ENCODE peak calls at places on chromosomes 13 and 19, in five cellular contexts. C is lower lobe of right lung, M is epithelial cell of esophagus, V is astrocyte, X is fibroblast of the aortic adventitia. G is an unnamed sample.

GRCh38 chr13:51644649-51645048 is 60.4 kb downstream of the WDFY2 start:
- DNase-seq in M (peak), V (peak), C (no peak), X (peak), G (peak)

GRCh38 chr13:83414393-83414792 is 467.9 kb downstream of the SLITRK1 start:
- DNase-seq in X (no peak), M (no peak), C (no peak), V (no peak), G (no peak)

GRCh38 chr13:66837246-66837645 is 392.9 kb downstream of the PCDH9 start:
- DNase-seq in V (no peak), M (no peak), X (no peak), C (no peak), G (no peak)

GRCh38 chr13:103236213-103236612 is 170.0 kb upstream of the SLC10A2 start:
- DNase-seq in C (no peak), V (no peak), M (peak), X (peak), G (peak)

GRCh38 chr13:97583884-97584497 is 150.0 kb downstream of the RAP2A start:
- DNase-seq in X (no peak), M (no peak), V (no peak), C (no peak), G (no peak)

GRCh38 chr13:90416519-90416918 is 931.0 kb upstream of the MIR17HG start:
- DNase-seq in X (peak), C (no peak), V (peak), M (no peak), G (no peak)

GRCh38 chr19:15449620-15450527 is at the start of gene WIZ:
- DNase-seq in X (peak), V (no peak), M (peak), C (peak), G (no peak)

GRCh38 chr13:76845367-76845766 is 40.8 kb downstream of the KCTD12 start:
- DNase-seq in V (no peak), X (no peak), C (no peak), M (no peak), G (no peak)

GRCh38 chr13:37460211-37460610 is 138.4 kb downstream of the POSTN start:
- DNase-seq in V (peak), C (no peak), M (no peak), X (peak), G (no peak)

GRCh38 chr13:40666905-40667621 is 622 bp upstream of the FOXO1 start:
- DNase-seq in M (no peak), C (peak), V (no peak), X (no peak), G (no peak)

GRCh38 chr19:17184381-17184841 is 30.7 kb upstream of the USE1 start:
- DNase-seq in M (no peak), X (no peak), V (no peak), C (no peak), G (no peak)

GRCh38 chr19:49272204-49272603 is 52.8 kb downstream of the SLC6A16 start:
- DNase-seq in C (no peak), X (peak), V (peak), M (peak), G (peak)

GRCh38 chr13:97621631-97622030 is 187.7 kb downstream of the RAP2A start:
- DNase-seq in V (no peak), C (no peak), M (no peak), X (no peak), G (no peak)

GRCh38 chr19:7250951-7251350 is 43.3 kb downstream of the INSR start:
- DNase-seq in C (no peak), M (no peak), V (no peak), X (peak), G (no peak)

GRCh38 chr13:82803341-82803740 is 1078.9 kb downstream of the SLITRK1 start:
- DNase-seq in X (peak), C (no peak), M (peak), V (no peak), G (peak)

GRCh38 chr19:48509467-48510194 is 2.0 kb downstream of the LMTK3 start:
- DNase-seq in M (no peak), C (no peak), X (no peak), V (no peak), G (no peak)

GRCh38 chr19:1238373-1239303 is 833 bp upstream of the CBARP start:
- DNase-seq in V (no peak), M (no peak), X (no peak), C (no peak), G (no peak)

GRCh38 chr19:2546128-2547032 is 70.5 kb downstream of the GADD45B start:
- DNase-seq in C (peak), M (no peak), X (no peak), V (peak), G (no peak)

GRCh38 chr13:86830046-86830445 is 841.1 kb upstream of the SLITRK5 start:
- DNase-seq in C (no peak), M (no peak), V (no peak), X (no peak), G (no peak)

GRCh38 chr13:93316848-93317247 is 90.2 kb downstream of the GPC6 start:
- DNase-seq in M (no peak), V (no peak), C (no peak), X (no peak), G (no peak)

GRCh38 chr13:43245374-43245964 is 222.1 kb downstream of the DNAJC15 start:
- DNase-seq in V (peak), X (peak), M (peak), C (no peak), G (peak)

GRCh38 chr19:5154129-5154798 is 185.4 kb downstream of the KDM4B start:
- DNase-seq in C (no peak), V (no peak), X (no peak), M (no peak), G (no peak)

GRCh38 chr19:5914946-5915781 is 1.1 kb downstream of the CAPS start:
- DNase-seq in M (no peak), C (peak), X (no peak), V (no peak), G (no peak)

GRCh38 chr13:29522044-29522685 is 73.3 kb downstream of the SLC7A1 start:
- DNase-seq in V (peak), X (peak), M (no peak), C (no peak), G (no peak)

GRCh38 chr19:38618590-38619360 is at the start of gene EIF3K:
- DNase-seq in X (peak), V (peak), M (peak), C (peak), G (peak)
- H3K4me3 ChIP-seq in X (peak), V (peak), M (peak), C (peak), G (peak)

GRCh38 chr19:3575260-3575741 is 2.6 kb downstream of the HMG20B start:
- DNase-seq in X (no peak), M (peak), V (no peak), C (no peak), G (no peak)
- TF ChIP-seq CTCF in X (peak), M (peak), V (peak), C (no peak), G (peak)

DNA sequence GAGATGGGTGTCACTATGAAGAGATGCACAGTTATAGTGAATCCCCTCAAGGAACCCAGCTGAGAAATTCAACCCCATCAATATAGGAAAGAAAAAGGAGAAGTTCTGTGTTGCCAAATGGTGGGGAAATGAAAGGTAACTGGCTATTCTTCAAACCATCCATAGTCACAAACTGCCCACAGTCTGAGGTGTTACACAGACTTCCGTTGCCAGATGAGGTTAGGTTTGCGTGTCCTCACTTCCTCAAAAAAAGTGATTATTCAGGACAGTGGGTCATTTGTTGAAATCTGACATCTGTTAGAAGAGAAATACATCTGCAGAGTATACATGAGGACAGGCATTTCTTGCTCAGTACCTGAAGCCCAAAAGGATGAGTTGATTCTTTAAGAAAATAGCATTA is 9.0 kb downstream of the SIGLEC5 start:
- DNase-seq in X (no peak), M (no peak), V (no peak), C (no peak), G (no peak)
- H3K4me3 ChIP-seq in X (no peak), M (no peak), V (no peak), C (no peak), G (no peak)

DNA sequence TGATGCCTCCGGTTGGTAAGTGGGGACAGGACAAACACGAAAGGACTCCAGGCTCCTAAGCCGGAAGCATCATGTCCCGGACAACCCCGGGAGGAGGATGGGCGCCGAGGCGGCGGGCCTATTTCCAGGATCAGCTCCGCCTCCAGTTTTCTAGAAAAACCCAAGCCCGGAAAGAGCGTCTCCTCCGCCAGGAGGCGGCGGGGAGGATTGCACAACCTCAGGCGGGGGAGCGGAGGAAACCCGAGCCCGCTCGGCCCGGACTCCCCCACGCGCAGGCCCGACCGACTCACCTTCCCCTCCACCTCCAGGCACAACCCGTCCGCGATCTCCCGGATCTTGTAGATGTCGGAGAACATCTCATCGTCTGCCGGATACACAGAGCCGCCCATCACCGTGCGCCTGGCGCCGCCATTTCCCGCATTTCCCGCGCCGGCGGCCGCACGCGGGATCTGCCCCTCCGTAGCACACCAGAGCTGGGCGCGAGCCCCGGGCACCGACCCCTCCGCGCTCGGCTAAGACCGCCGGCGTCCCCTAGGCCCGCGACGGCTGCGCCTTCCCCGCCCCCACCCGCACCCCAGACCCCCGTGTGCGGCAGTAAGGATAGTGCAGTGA is 455 bp downstream of the TPT1 start:
- DNase-seq in M (peak), V (peak), C (peak), X (peak), G (peak)
- TF ChIP-seq CTCF in M (peak), V (peak), C (peak), X (peak), G (peak)

DNA sequence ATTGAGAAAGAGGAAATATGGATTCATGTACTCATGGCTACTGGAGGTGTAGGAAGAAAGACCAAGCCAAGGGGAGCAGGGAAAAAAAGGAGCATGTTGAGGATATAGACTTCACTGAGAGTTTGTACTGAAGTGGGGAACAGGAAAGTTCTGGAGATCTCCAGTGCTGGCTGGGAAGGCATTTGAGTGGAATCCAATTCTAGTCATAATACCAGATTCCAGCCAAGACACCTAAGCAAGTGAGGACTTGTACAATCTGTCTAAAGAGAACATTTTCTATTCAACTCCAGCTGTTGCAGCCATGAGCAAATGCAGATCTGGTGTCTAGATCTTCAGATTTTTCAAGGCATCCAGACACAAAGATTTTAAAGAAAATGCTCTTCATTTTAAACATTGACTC is 412.5 kb downstream of the OXGR1 start:
- DNase-seq in M (peak), C (no peak), X (peak), V (no peak), G (peak)
- H3K4me3 ChIP-seq in M (no peak), C (no peak), X (no peak), V (no peak), G (no peak)

DNA sequence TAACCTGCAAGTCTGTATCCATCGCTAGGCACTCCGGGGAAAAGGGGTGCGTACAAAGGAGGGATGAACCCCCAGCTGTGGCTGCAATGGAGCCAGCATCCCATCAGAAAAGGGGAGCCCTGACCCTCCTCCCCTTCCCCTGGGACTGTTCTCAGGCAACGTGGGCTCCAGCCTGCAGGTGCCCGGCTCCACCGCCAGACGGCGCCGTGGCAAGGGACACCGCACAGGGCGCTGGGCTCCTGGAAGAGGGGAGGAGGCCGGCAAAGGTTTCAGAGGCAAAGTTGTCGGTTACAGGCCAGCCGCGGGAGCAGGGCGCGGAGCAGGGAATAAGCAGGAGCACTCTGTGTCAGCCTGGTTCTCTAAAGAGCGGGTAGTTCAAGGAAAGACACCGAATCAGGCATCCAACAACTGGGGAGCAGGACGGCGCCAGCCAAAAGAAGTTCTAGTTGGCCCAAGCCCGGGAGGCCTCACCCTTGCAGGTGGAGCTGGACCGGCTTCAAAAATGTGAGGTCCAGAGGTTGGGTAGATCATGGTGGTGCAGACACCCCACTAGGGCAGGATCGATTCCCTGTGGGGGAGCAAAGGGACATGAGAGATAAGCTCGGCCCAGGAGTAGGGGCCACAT is 53.0 kb upstream of the ATP12A start:
- DNase-seq in V (no peak), M (peak), C (no peak), X (no peak), G (no peak)
- TF ChIP-seq CTCF in V (peak), M (peak), C (peak), X (peak), G (peak)

DNA sequence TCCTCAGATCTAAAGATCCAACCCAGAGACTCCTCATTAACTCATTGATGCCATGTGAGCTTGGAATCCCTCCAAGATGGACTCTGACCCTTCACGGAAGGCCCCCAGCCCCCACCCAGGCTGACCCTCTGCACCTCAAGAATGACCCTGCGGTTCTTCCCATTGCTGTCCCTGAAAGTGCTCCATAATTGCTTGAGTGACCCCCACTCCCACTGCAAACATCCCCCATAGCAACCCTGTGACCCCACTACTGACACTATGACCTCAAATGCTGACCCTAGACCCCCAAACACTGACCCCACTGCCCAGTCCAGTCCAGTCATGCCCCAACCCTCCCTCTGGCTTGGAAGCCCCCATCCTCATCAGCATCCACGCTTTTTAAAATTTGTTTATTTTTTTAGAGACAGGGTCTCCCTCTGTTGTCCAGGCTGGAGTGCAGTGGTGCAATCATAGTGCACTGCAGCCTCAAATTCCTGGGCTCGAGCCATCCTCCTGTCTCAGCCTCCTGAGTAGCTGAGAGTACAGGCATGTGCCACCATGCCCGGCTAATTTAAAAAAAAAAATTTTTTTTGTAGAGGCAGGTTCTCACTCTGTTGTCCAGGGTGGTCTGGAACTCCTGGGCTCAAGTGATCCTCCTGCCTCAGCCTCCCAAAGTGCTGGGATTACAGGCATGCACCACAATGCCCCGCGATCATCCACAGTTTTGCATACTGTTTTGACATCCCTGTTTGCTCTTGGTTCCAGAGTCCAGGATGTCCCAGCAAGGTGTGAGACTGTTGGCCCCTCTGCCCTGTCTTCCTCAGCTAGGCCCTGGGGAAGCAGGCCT is 855 bp downstream of the LYL1 start:
- DNase-seq in M (no peak), C (no peak), X (no peak), V (no peak), G (no peak)
- H3K4me3 ChIP-seq in M (no peak), C (peak), X (peak), V (no peak), G (no peak)

G was measured in bronchial epithelial cell.